ENCODE peak calls at places on chromosome 3, in four cellular contexts. P, S, R and U are unnamed samples.

GRCh38 chr3:150227839-150228238 is 180.3 kb upstream of the TSC22D2 start:
- DNase-seq in S (no peak), P (no peak), R (no peak), U (peak; percentile 45)

GRCh38 chr3:136802481-136802996 is 16.4 kb upstream of the SLC35G2 start:
- DNase-seq in R (no peak), S (no peak), P (peak; percentile 68), U (no peak)

GRCh38 chr3:183306798-183307671 is 54.0 kb downstream of the B3GNT5 start:
- DNase-seq in R (peak; percentile 79), P (peak; percentile 99), S (peak; percentile 5), U (no peak)

GRCh38 chr3:196694202-196694638 is 17.8 kb downstream of the CEP19 start:
- DNase-seq in P (no peak), S (no peak), R (no peak), U (no peak)

GRCh38 chr3:5187152-5187919 is at the start of gene EDEM1:
- DNase-seq in R (peak; percentile 95), P (peak; percentile 73), S (peak; percentile 93), U (peak; percentile 93)

GRCh38 chr3:152671998-152672649 is 162.8 kb upstream of the P2RY1 start:
- DNase-seq in R (no peak), S (no peak), P (no peak), U (no peak)

GRCh38 chr3:184322731-184323487 is 8.5 kb downstream of the EIF4G1 start:
- DNase-seq in P (no peak), S (no peak), R (peak; percentile 85), U (no peak)

GRCh38 chr3:39910828-39911464 is 101.5 kb downstream of the MYRIP start:
- DNase-seq in S (no peak), R (no peak), P (no peak), U (no peak)

GRCh38 chr3:49461443-49462171 is 8.5 kb upstream of the DAG1 start:
- DNase-seq in S (no peak), R (no peak), P (peak; percentile 65), U (no peak)

GRCh38 chr3:94543161-94543560 is 480.3 kb downstream of the NSUN3 start:
- DNase-seq in S (no peak), P (no peak), R (no peak), U (no peak)

GRCh38 chr3:109569121-109569520 is 231.8 kb upstream of the DPPA4 start:
- DNase-seq in R (no peak), S (no peak), P (no peak), U (no peak)

GRCh38 chr3:193883551-193883950 is 252.4 kb upstream of the HES1 start:
- DNase-seq in R (no peak), S (no peak), P (peak; percentile 85), U (no peak)

GRCh38 chr3:14925729-14926591 is 21.4 kb upstream of the NR2C2 start:
- DNase-seq in R (no peak), S (peak; percentile 15), P (peak; percentile 45), U (no peak)

GRCh38 chr3:137201066-137201465 is 243.3 kb downstream of the IL20RB start:
- DNase-seq in P (no peak), R (no peak), S (no peak), U (no peak)

GRCh38 chr3:126911162-126912026 is 71.5 kb upstream of the PLXNA1 start:
- DNase-seq in S (peak; percentile 46), P (peak; percentile 97), R (peak; percentile 80), U (no peak)

GRCh38 chr3:54458357-54458756 is 336.0 kb downstream of the CACNA2D3 start:
- DNase-seq in P (no peak), S (no peak), R (no peak), U (no peak)

GRCh38 chr3:50177346-50177745 is 14.1 kb upstream of the GNAT1 start:
- DNase-seq in P (no peak), R (no peak), S (no peak), U (no peak)

GRCh38 chr3:169241928-169242751 is 421.4 kb downstream of the MECOM start:
- DNase-seq in P (peak; percentile 60), R (peak; percentile 63), S (no peak), U (no peak)

GRCh38 chr3:179324270-179324754 is 1.5 kb downstream of the ZNF639 start:
- DNase-seq in S (no peak), R (no peak), P (no peak), U (no peak)

GRCh38 chr3:99313481-99313880 is 324.9 kb upstream of the COL8A1 start:
- DNase-seq in P (peak; percentile 15), R (no peak), S (no peak), U (no peak)

GRCh38 chr3:46845397-46845859 is 17.8 kb downstream of the MYL3 start:
- DNase-seq in S (no peak), R (peak; percentile 84), P (no peak), U (peak; percentile 51)

GRCh38 chr3:23981955-23982354 is 36.9 kb downstream of the NR1D2 start:
- DNase-seq in S (no peak), P (no peak), R (no peak), U (no peak)

GRCh38 chr3:102069211-102069662 is 219.9 kb downstream of the NFKBIZ start:
- DNase-seq in P (no peak), S (no peak), R (no peak), U (no peak)

GRCh38 chr3:127732879-127733350 is 60.2 kb downstream of the ABTB1 start:
- DNase-seq in R (no peak), S (no peak), P (no peak), U (no peak)

GRCh38 chr3:67550541-67550940 is 103.9 kb downstream of the SUCLG2 start:
- DNase-seq in S (no peak), R (no peak), P (no peak), U (no peak)

GRCh38 chr3:104907507-104907906 is 459.2 kb upstream of the ALCAM start:
- DNase-seq in R (no peak), P (no peak), S (no peak), U (no peak)

GRCh38 chr3:16618721-16619120 is 13.5 kb upstream of the DAZL start:
- DNase-seq in R (no peak), S (no peak), P (no peak), U (no peak)

GRCh38 chr3:45048244-45048643 is 22.1 kb downstream of the CLEC3B start:
- DNase-seq in S (no peak), R (no peak), P (no peak), U (no peak)

GRCh38 chr3:100210777-100211145 is 50.0 kb upstream of the TBC1D23 start:
- DNase-seq in P (no peak), S (no peak), R (no peak), U (no peak)

GRCh38 chr3:134650431-134651346 is at the start of gene KY:
- DNase-seq in R (peak; percentile 52), S (no peak), P (no peak), U (no peak)

GRCh38 chr3:49357466-49358216 is 512 bp downstream of the GPX1 start:
- DNase-seq in R (peak; percentile 73), P (peak; percentile 72), S (peak; percentile 44), U (peak; percentile 42)

GRCh38 chr3:157351981-157352380 is 84.7 kb upstream of the PTX3 start:
- DNase-seq in R (no peak), S (no peak), P (no peak), U (no peak)
- TF ChIP-seq CTCF in R (peak; percentile 36), S (no peak), P (peak; percentile 48), U (peak; percentile 44)

GRCh38 chr3:171994646-171995441 is 44.5 kb upstream of the FNDC3B start:
- DNase-seq in R (no peak), P (peak; percentile 48), S (no peak), U (no peak)
- TF ChIP-seq CTCF in R (no peak), P (no peak), S (no peak), U (no peak)

GRCh38 chr3:188037116-188037718 is 116.7 kb upstream of the LPP start:
- DNase-seq in R (no peak), P (no peak), S (no peak), U (no peak)
- TF ChIP-seq CTCF in R (peak; percentile 67), P (peak; percentile 64), S (no peak), U (peak; percentile 13)

GRCh38 chr3:189786479-189787064 is 155.4 kb downstream of the TP63 start:
- DNase-seq in R (no peak), S (no peak), P (no peak), U (no peak)
- TF ChIP-seq CTCF in R (peak; percentile 32), S (no peak), P (peak; percentile 39), U (peak; percentile 74)

DNA sequence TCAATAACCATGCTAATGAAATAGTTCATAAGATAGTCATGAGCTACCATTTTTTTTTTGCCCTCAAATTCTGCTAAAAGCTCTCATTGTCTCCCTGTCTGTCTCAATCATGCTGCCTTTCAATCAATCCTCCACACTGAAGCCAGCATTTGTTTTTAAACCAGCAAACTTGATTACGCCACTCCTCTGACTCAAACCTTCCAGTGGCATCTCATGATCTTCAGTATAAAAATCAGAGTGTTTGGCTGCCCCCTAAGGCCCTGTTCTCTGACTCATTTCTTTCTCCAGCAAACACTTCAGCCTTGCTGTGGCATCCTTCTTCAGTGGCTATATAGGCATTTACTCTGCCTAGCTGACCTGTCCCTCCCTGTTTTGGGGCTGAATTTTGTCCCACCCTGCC is 36.0 kb upstream of the EOMES start:
- DNase-seq in R (no peak), P (peak; percentile 60), S (no peak), U (no peak)
- TF ChIP-seq CTCF in R (no peak), P (no peak), S (no peak), U (no peak)